ENCODE peak calls at places on chromosomes 16 and 17, in four cellular contexts. C is choroid plexus epithelial cell, Y is GM23338, O is astrocyte of the cerebellum. X is an unnamed sample.

GRCh38 chr17:214881-215331 is 33.5 kb upstream of the DOC2B start:
- DNase-seq in C (no peak), O (no peak), Y (no peak), X (no peak)

GRCh38 chr16:53892155-53892554 is 188.2 kb downstream of the FTO start:
- DNase-seq in C (peak; percentile 86), O (peak; percentile 67), Y (peak; percentile 74), X (peak; percentile 86)

GRCh38 chr16:2486645-2487516 is 12.0 kb downstream of the TBC1D24 start:
- DNase-seq in O (no peak), C (peak; percentile 31), Y (no peak), X (no peak)

GRCh38 chr17:17120294-17120693 is 78.0 kb downstream of the MPRIP start:
- DNase-seq in C (no peak), O (no peak), Y (no peak), X (no peak)

GRCh38 chr17:77372444-77373297 is 231.9 kb downstream of the SEC14L1 start:
- DNase-seq in Y (peak; percentile 94), O (no peak), C (peak; percentile 86), X (peak; percentile 84)

GRCh38 chr16:16120382-16121184 is 102.7 kb downstream of the ABCC6 start:
- DNase-seq in O (no peak), Y (no peak), C (peak; percentile 29), X (peak; percentile 19)

GRCh38 chr17:17684901-17685774 is 3.9 kb downstream of the RAI1 start:
- DNase-seq in O (peak; percentile 60), C (peak; percentile 70), Y (peak; percentile 51), X (peak; percentile 58)

GRCh38 chr17:67511012-67511411 is 133.9 kb downstream of the PITPNC1 start:
- DNase-seq in Y (no peak), C (no peak), O (no peak), X (no peak)

GRCh38 chr16:50265260-50265659 is 1.1 kb upstream of the ADCY7 start:
- DNase-seq in Y (no peak), O (no peak), C (no peak), X (no peak)

GRCh38 chr16:74226361-74226979 is 70.1 kb upstream of the PSMD7 start:
- DNase-seq in Y (peak; percentile 49), C (peak; percentile 40), O (no peak), X (peak; percentile 13)

GRCh38 chr17:76546556-76547182 is 6.8 kb downstream of the PRCD start:
- DNase-seq in Y (peak; percentile 24), C (peak; percentile 91), O (peak; percentile 87), X (peak; percentile 91)

GRCh38 chr16:9845661-9846361 is 336.4 kb downstream of the GRIN2A start:
- DNase-seq in Y (no peak), O (no peak), C (peak; percentile 22), X (peak; percentile 62)

GRCh38 chr17:31381165-31381668 is 10.3 kb upstream of the RAB11FIP4 start:
- DNase-seq in C (no peak), Y (no peak), O (no peak), X (no peak)

GRCh38 chr17:2995362-2995761 is 68.0 kb downstream of the OR1D5 start:
- DNase-seq in C (no peak), Y (no peak), O (no peak), X (no peak)

GRCh38 chr17:69714659-69715058 is 300.2 kb downstream of the MAP2K6 start:
- DNase-seq in O (no peak), Y (no peak), C (no peak), X (peak; percentile 55)

GRCh38 chr16:56279132-56279531 is 87.8 kb downstream of the GNAO1 start:
- DNase-seq in O (no peak), Y (no peak), C (no peak), X (no peak)

GRCh38 chr16:68035227-68035626 is 12.1 kb downstream of the DUS2 start:
- DNase-seq in Y (no peak), C (peak; percentile 22), O (no peak), X (no peak)

GRCh38 chr17:57597531-57598453 is 147.3 kb downstream of the CCDC182 start:
- DNase-seq in O (peak; percentile 75), Y (peak; percentile 90), C (peak; percentile 85), X (peak; percentile 85)

GRCh38 chr17:76399175-76400172 is 15.1 kb downstream of the SPHK1 start:
- DNase-seq in C (no peak), O (no peak), Y (no peak), X (no peak)

GRCh38 chr17:18225562-18226283 is at the start of gene LLGL1:
- DNase-seq in Y (no peak), C (peak; percentile 17), O (no peak), X (no peak)

GRCh38 chr17:75625813-75626486 is 7.3 kb upstream of the SMIM5 start:
- DNase-seq in O (no peak), C (peak; percentile 49), Y (peak; percentile 91), X (peak; percentile 6)

GRCh38 chr16:48335961-48336360 is 49.3 kb downstream of the SIAH1 start:
- DNase-seq in C (peak; percentile 90), Y (peak; percentile 29), O (peak; percentile 24), X (peak; percentile 72)

GRCh38 chr17:68732301-68732749 is 131.2 kb upstream of the FAM20A start:
- DNase-seq in O (no peak), C (no peak), Y (peak; percentile 67), X (peak; percentile 30)

GRCh38 chr17:15946611-15947120 is 1.7 kb downstream of the ADORA2B start:
- DNase-seq in C (no peak), O (no peak), Y (no peak), X (peak; percentile 27)

GRCh38 chr16:53912155-53912554 is 208.2 kb downstream of the FTO start:
- DNase-seq in C (no peak), O (no peak), Y (no peak), X (no peak)

GRCh38 chr16:88553739-88554138 is 16.5 kb upstream of the ZC3H18 start:
- DNase-seq in O (no peak), Y (no peak), C (no peak), X (no peak)

GRCh38 chr17:38440614-38441397 is 12.5 kb downstream of the ARHGAP23 start:
- DNase-seq in Y (peak; percentile 88), C (no peak), O (no peak), X (no peak)

GRCh38 chr17:62032480-62032879 is 32.6 kb downstream of the MED13 start:
- DNase-seq in Y (no peak), C (peak; percentile 10), O (no peak), X (no peak)

GRCh38 chr17:14935139-14935538 is 330.0 kb downstream of the PMP22 start:
- DNase-seq in O (no peak), Y (no peak), C (peak; percentile 23), X (no peak)

GRCh38 chr16:34743115-34743514 is 1283.7 kb downstream of the TP53TG3F start:
- DNase-seq in O (no peak), C (no peak), Y (no peak), X (no peak)
- H3K4me3 ChIP-seq in O (no peak overlapping the region), C (no peak overlapping the region), Y (no peak overlapping the region), X (no peak overlapping the region)

GRCh38 chr16:57621521-57622268 is 6.7 kb upstream of the ADGRG1 start:
- DNase-seq in C (no peak), O (no peak), Y (no peak), X (no peak)
- H3K4me3 ChIP-seq in C (no peak overlapping the region), O (no peak overlapping the region), Y (no peak overlapping the region), X (no peak overlapping the region)

DNA sequence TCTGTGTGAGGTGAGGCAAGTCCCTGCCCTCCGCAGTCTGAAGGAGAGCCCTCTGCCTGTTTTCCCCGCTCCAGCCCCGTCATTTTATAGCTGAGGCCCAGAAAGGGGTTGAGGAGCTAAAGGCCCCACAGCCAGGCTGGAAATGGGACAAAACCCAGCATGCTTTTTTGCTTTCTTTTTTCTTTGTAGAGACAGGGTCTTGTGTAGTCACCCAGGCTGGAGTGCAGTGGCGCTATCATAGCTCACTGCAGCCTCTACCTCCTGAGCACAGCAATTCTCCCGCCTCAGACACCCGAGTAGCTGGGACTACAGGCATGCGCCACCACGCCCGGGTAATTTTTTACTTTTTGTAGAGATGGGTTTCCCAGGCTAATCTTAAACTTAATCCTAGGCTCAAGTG is 11.0 kb upstream of the LITAF start:
- DNase-seq in C (peak; percentile 51), Y (no peak), O (no peak), X (no peak)
- H3K4me3 ChIP-seq in C (no peak overlapping the region), Y (no peak overlapping the region), O (no peak overlapping the region), X (no peak overlapping the region)

GRCh38 chr16:71358464-71359031 is at the start of gene CALB2:
- DNase-seq in O (peak; percentile 13), Y (peak; percentile 85), C (peak; percentile 52), X (peak; percentile 42)
- H3K4me3 ChIP-seq in O (peak within 1 kb of the TSS; percentile 14), Y (peak within 1 kb of the TSS; percentile 60), C (peak within 1 kb of the TSS; percentile 37), X (peak within 1 kb of the TSS; percentile 50)

GRCh38 chr17:80458016-80458415 is 18.4 kb downstream of the NPTX1 start:
- DNase-seq in O (no peak), Y (no peak), C (no peak), X (no peak)

GRCh38 chr17:80455784-80456183 is 20.6 kb downstream of the NPTX1 start:
- DNase-seq in Y (no peak), C (no peak), O (no peak), X (no peak)

GRCh38 chr17:80457236-80457856 is 19.1 kb downstream of the NPTX1 start:
- DNase-seq in O (no peak), C (no peak), Y (no peak), X (no peak)

GRCh38 chr17:80455328-80455710 is 21.1 kb downstream of the NPTX1 start:
- DNase-seq in O (no peak), C (no peak), Y (peak; percentile 83), X (no peak)

GRCh38 chr17:80456465-80457235 is 19.8 kb downstream of the NPTX1 start:
- DNase-seq in O (no peak), C (no peak), Y (no peak), X (peak; percentile 24)
- H3K4me3 ChIP-seq in O (no peak overlapping the region), C (no peak overlapping the region), Y (no peak overlapping the region), X (no peak overlapping the region)

GRCh38 chr16:31200821-31201510 is 1.6 kb downstream of the PYCARD start:
- DNase-seq in Y (no peak), O (no peak), C (peak; percentile 23), X (no peak)
- H3K4me3 ChIP-seq in Y (peak overlapping the region; percentile 82), O (no peak overlapping the region), C (no peak overlapping the region), X (no peak overlapping the region)

GRCh38 chr16:3577302-3577752 is at the start of gene NLRC3:
- DNase-seq in C (no peak), Y (no peak), O (no peak), X (no peak)
- H3K4me3 ChIP-seq in C (no peak within 1 kb of the TSS), Y (no peak within 1 kb of the TSS), O (no peak within 1 kb of the TSS), X (no peak within 1 kb of the TSS)

X was measured in fibroblast of the aortic adventitia.